ENCODE peak calls at places on chromosomes 12 and 14, in ten cellular contexts. L is CD8-positive, alpha-beta T cell; B is Caco-2; H is neural crest cell; G is A549; C is mammary epithelial cell; V is lung; R is foreskin fibroblast; S is RWPE1; Q is PC-3. U is an unnamed sample.

GRCh38 chr12:131383741-131384543 is 326.9 kb upstream of the SFSWAP start:
- DNase-seq in H (no peak), B (no peak), R (no peak), C (no peak), L (no peak), S (no peak), V (no peak), G (no peak), Q (no peak), U (peak)

GRCh38 chr14:92531151-92531873 is 17.7 kb downstream of the RIN3 start:
- DNase-seq in G (no peak), Q (no peak), V (no peak), S (no peak), R (no peak), L (peak), B (no peak), H (no peak), C (no peak), U (peak)

GRCh38 chr12:103812789-103813188 is 28.2 kb downstream of the NT5DC3 start:
- DNase-seq in R (no peak), H (no peak), L (no peak), S (no peak), C (no peak), G (no peak), B (no peak), Q (no peak), V (no peak), U (no peak)

GRCh38 chr14:76956253-76957090 is 72.0 kb downstream of the IRF2BPL start:
- DNase-seq in R (peak), L (peak), C (peak), S (peak), Q (peak), G (peak), B (peak), V (peak), H (peak), U (peak)

GRCh38 chr12:108570743-108571603 is 8.6 kb downstream of the ISCU start:
- DNase-seq in C (no peak), B (no peak), V (no peak), H (no peak), Q (peak), L (no peak), G (no peak), S (no peak), R (peak), U (no peak)

GRCh38 chr12:92034858-92035401 is 110.7 kb downstream of the BTG1 start:
- DNase-seq in G (peak), C (peak), B (no peak), H (no peak), Q (peak), S (peak), L (peak), R (peak), V (peak), U (peak)

GRCh38 chr14:103762011-103762410 is 46.4 kb downstream of the ZFYVE21 start:
- DNase-seq in Q (no peak), H (no peak), G (no peak), S (no peak), L (no peak), B (no peak), C (no peak), V (no peak), R (no peak), U (no peak)

GRCh38 chr12:31485570-31485969 is 105.4 kb downstream of the DENND5B start:
- DNase-seq in V (no peak), B (no peak), H (no peak), S (no peak), Q (no peak), C (no peak), R (peak), L (no peak), G (no peak), U (no peak)

GRCh38 chr12:114409796-114410520 is 4.0 kb upstream of the TBX5 start:
- DNase-seq in B (no peak), Q (no peak), L (no peak), R (peak), V (no peak), C (no peak), S (no peak), H (no peak), G (no peak), U (no peak)

GRCh38 chr12:42332301-42332894 is 6.4 kb downstream of the PPHLN1 start:
- DNase-seq in S (peak), L (no peak), B (peak), G (peak), R (peak), Q (peak), V (no peak), H (no peak), C (peak), U (no peak)

GRCh38 chr12:7303230-7303629 is 642 bp upstream of the ACSM4 start:
- DNase-seq in S (no peak), C (no peak), R (peak), G (no peak), L (no peak), V (no peak), B (no peak), Q (no peak), H (no peak), U (no peak)

GRCh38 chr12:24226745-24227350 is 277.4 kb upstream of the SOX5 start:
- DNase-seq in V (peak), Q (peak), R (peak), C (peak), B (peak), L (no peak), G (no peak), S (peak), H (no peak), U (no peak)

GRCh38 chr12:106564678-106565329 is 18.0 kb upstream of the RFX4 start:
- DNase-seq in R (no peak), B (no peak), L (no peak), V (no peak), S (peak), C (peak), G (no peak), Q (peak), H (no peak), U (no peak)

GRCh38 chr12:16119618-16120017 is 157.9 kb downstream of the SLC15A5 start:
- DNase-seq in Q (no peak), G (no peak), V (no peak), C (no peak), L (no peak), S (no peak), R (no peak), B (peak), H (no peak), U (no peak)

GRCh38 chr12:62516932-62517331 is 50.3 kb downstream of the MON2 start:
- DNase-seq in G (no peak), H (no peak), L (no peak), Q (no peak), R (no peak), S (no peak), C (no peak), B (no peak), V (no peak), U (no peak)

GRCh38 chr12:97875064-97875463 is 412.5 kb downstream of the RMST start:
- DNase-seq in R (no peak), C (peak), G (no peak), H (no peak), B (no peak), S (no peak), Q (no peak), L (no peak), V (no peak), U (no peak)

GRCh38 chr12:69275471-69275891 is 36.1 kb downstream of the CPSF6 start:
- DNase-seq in G (no peak), R (no peak), H (no peak), V (no peak), S (no peak), L (no peak), C (no peak), Q (no peak), B (no peak), U (no peak)

GRCh38 chr12:66154776-66155175 is 15.0 kb downstream of the TMBIM4 start:
- DNase-seq in R (peak), S (no peak), Q (no peak), H (no peak), L (no peak), G (no peak), C (peak), B (no peak), V (no peak), U (no peak)

GRCh38 chr14:104137297-104138097 is 890 bp upstream of the KIF26A start:
- DNase-seq in L (peak), G (peak), Q (peak), S (peak), C (no peak), V (no peak), R (peak), B (peak), H (peak), U (peak)

GRCh38 chr12:111942557-111942956 is 70.4 kb downstream of the TMEM116 start:
- DNase-seq in R (peak), G (no peak), V (no peak), C (peak), S (peak), B (no peak), L (no peak), H (no peak), Q (peak), U (no peak)

GRCh38 chr14:91835197-91835919 is 32.0 kb downstream of the TC2N start:
- DNase-seq in H (no peak), L (peak), G (no peak), Q (no peak), B (peak), S (no peak), R (no peak), C (peak), V (no peak), U (no peak)

GRCh38 chr14:101813171-101813759 is 51.8 kb downstream of the PPP2R5C start:
- DNase-seq in B (no peak), H (no peak), G (no peak), L (no peak), V (no peak), Q (no peak), C (no peak), S (no peak), R (no peak), U (no peak)

GRCh38 chr12:58347188-58347587 is 405.8 kb downstream of the ATP23 start:
- DNase-seq in R (no peak), S (no peak), H (no peak), G (no peak), B (no peak), V (no peak), C (no peak), L (no peak), Q (no peak), U (no peak)
- TF ChIP-seq CTCF in R (no peak), S (no peak), H (no peak), G (no peak), B (no peak), V (no peak), C (no peak), L (no peak), Q (no peak), U (no peak)

DNA sequence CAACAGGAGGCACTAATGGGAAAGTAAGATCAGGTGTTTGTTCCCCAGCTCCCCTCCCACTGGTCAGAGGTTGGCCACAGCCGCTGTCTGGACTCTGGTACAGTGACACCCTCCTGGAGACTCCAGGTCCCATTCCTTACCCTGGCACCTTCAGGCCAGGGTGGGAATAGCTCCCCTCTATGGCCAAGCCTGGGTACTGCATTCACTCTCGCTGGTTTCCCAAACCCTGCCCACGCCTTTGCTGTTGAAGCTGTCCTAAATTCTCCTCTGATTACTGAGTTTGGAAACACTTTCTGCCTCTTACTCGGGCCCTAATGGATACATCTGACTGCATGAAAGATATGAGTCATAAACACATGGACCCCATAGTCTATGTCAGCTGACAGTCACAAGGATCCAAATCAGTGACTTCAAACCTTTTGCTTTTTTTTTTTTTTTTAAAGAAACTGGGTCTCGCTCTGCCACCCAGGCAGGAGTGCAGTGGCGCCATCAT is 17.9 kb downstream of the HRK start:
- DNase-seq in R (peak), G (no peak), B (peak), V (no peak), Q (peak), L (no peak), C (no peak), S (no peak), H (no peak), U (no peak)
- TF ChIP-seq CTCF in R (peak), G (peak), B (peak), V (peak), Q (peak), L (peak), C (peak), S (no peak), H (peak), U (peak)

GRCh38 chr12:46373303-46374182 is 970 bp upstream of the SLC38A2 start:
- DNase-seq in B (peak), G (peak), R (peak), C (peak), Q (peak), V (peak), L (peak), S (peak), H (peak), U (peak)
- TF ChIP-seq CTCF in B (peak), G (no peak), R (peak), C (no peak), Q (no peak), V (no peak), L (no peak), S (no peak), H (no peak), U (no peak)

GRCh38 chr12:109797905-109798669 is 35.1 kb downstream of the TRPV4 start:
- DNase-seq in Q (peak), R (no peak), G (no peak), V (no peak), L (no peak), C (no peak), H (no peak), B (no peak), S (no peak), U (no peak)
- TF ChIP-seq CTCF in Q (peak), R (peak), G (peak), V (no peak), L (no peak), C (no peak), H (peak), B (peak), S (no peak), U (no peak)

GRCh38 chr14:93788307-93788556 is at the start of gene PRIMA1:
- DNase-seq in B (no peak), G (no peak), S (no peak), H (no peak), V (no peak), R (no peak), L (no peak), Q (no peak), C (no peak), U (no peak)

GRCh38 chr14:93787465-93788306 is 599 bp downstream of the PRIMA1 start:
- DNase-seq in R (no peak), V (no peak), S (no peak), L (no peak), H (peak), G (no peak), Q (no peak), B (no peak), C (no peak), U (no peak)

GRCh38 chr14:93789366-93790130 is 1.3 kb upstream of the PRIMA1 start:
- DNase-seq in B (no peak), H (no peak), C (no peak), L (no peak), Q (no peak), S (no peak), G (no peak), R (no peak), V (no peak), U (no peak)

GRCh38 chr14:93790966-93791365 is 2.7 kb upstream of the PRIMA1 start:
- DNase-seq in L (no peak), C (no peak), B (no peak), G (no peak), S (no peak), Q (no peak), V (no peak), R (no peak), H (no peak), U (no peak)

DNA sequence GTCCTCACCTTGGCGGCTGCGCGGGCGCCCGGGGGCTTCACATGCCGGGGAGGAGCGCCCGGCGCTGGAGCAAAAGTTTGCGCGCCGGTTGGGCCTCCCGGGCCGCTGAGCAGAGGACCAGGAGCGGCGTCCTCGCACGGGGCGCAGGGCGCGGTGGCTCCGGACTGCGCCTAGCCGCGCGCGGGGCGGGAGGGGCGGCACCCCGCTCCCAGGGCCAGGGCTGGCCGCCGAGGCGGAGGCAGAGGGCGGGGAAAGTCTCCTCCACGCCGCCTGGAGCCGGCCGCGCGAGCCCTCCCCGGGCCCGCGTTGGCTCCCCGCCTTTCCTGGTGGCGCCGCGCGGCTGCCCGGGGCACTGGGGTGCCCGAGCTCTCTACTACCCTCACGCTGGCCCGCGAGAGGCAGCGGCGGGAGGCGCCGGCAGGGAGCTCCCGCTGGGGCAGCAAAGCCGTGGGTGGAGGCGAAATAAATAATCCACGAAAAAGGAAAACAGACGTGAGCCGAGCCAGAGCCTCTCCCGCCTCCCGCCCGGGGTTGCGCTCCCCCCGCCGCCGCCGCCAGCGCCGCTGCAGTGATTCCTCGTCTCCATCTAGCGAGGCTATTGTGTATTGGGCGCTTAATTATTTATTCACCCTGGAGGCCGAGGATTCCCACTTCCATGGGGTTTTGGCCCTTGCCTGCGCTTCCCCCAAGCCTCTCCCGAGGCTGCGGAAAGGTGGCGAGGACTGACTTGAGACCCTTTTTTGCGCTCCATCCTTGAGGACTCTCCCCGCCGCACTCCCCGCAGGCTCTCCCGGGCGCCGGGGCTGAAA is 476 bp upstream of the PRIMA1 start:
- DNase-seq in R (peak), V (no peak), Q (peak), H (peak), S (peak), B (peak), G (peak), C (peak), L (no peak), U (no peak)
- TF ChIP-seq CTCF in R (no peak), V (no peak), Q (peak), H (peak), S (peak), B (peak), G (peak), C (no peak), L (no peak), U (no peak)

GRCh38 chr12:11981174-11981733 is 89.5 kb upstream of the BCL2L14 start:
- DNase-seq in G (no peak), C (peak), Q (peak), V (no peak), B (no peak), L (peak), S (no peak), R (no peak), H (no peak), U (peak)
- TF ChIP-seq CTCF in G (no peak), C (no peak), Q (no peak), V (no peak), B (no peak), L (no peak), S (no peak), R (no peak), H (no peak), U (no peak)

GRCh38 chr12:51923506-51924365 is 16.4 kb downstream of the ACVRL1 start:
- DNase-seq in L (peak), B (peak), Q (peak), S (no peak), C (no peak), H (peak), V (peak), G (peak), R (peak), U (peak)
- TF ChIP-seq CTCF in L (peak), B (peak), Q (peak), S (peak), C (peak), H (peak), V (peak), G (peak), R (peak), U (peak)

DNA sequence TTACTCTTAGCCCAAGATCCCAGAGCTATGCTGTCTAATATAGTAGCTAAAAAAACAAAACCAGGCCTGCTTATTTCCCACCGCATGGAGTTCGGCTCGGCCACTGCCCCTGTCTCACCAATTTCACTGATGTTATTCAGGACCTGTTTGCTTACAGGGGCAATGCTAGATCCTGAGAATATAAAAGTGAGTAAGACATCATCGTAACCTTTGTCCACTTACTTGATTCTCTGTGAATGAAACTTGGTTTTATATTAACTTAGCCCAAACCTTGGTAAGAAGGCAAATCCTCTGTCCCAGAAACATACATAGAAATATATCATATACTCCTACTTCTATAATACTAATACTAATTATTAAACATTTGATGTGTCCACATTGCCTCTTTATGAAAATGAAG is 56.6 kb downstream of the RNFT2 start:
- DNase-seq in S (no peak), Q (no peak), R (no peak), L (no peak), C (no peak), V (no peak), B (no peak), H (no peak), G (no peak), U (no peak)
- TF ChIP-seq CTCF in S (no peak), Q (no peak), R (no peak), L (no peak), C (no peak), V (no peak), B (no peak), H (no peak), G (no peak), U (no peak)

DNA sequence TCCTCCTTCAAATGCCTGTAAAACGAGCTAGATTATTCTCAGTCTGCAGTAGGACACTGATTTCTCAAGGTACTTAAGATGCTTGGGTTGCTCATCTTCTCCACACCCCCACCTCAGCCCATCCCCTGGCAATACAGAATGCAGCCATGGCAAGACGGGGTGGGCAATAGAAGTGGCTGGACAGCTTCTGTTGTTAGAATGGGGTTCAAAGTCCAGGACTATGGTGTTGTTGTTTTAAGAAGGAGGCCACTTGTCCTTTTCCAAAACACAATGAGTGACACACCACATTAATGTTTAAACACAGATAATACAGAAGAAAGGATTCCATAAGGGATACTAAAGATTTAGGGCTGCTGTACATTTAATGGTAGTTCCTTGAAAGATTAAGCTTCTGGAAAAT is 188.9 kb upstream of the BCL2L14 start:
- DNase-seq in L (no peak), G (no peak), B (no peak), C (no peak), Q (no peak), H (no peak), V (no peak), R (no peak), S (no peak), U (no peak)
- TF ChIP-seq CTCF in L (no peak), G (no peak), B (no peak), C (no peak), Q (no peak), H (no peak), V (no peak), R (no peak), S (no peak), U (no peak)